ENCODE peak calls at places on chromosome 13, in nine cellular contexts. One of them, this sample, is unnamed. For H3K4me1, the result is how much of the 10 kb centered on the place peaks cover.

GRCh38 chr13:105997436-105998232 is 537.8 kb downstream of the EFNB2 start:
- DNase-seq in CD4-positive, CD25-positive, alpha-beta regulatory T cell: no peak
- DNase-seq in ascending aorta: no peak
- DNase-seq in body of pancreas: no peak
- DNase-seq in cardiac muscle cell: no peak
- DNase-seq in CD8-positive, alpha-beta T cell: no peak
- DNase-seq in stomach: no peak
- DNase-seq in PC-9: no peak
- DNase-seq in thyroid gland: no peak
- DNase-seq in this sample: no peak

GRCh38 chr13:69751259-69751658 is 356.4 kb upstream of the ATXN8OS start:
- DNase-seq in CD4-positive, CD25-positive, alpha-beta regulatory T cell: no peak
- DNase-seq in ascending aorta: no peak
- DNase-seq in body of pancreas: no peak
- DNase-seq in cardiac muscle cell: no peak
- DNase-seq in CD8-positive, alpha-beta T cell: no peak
- DNase-seq in stomach: no peak
- DNase-seq in PC-9: no peak
- DNase-seq in thyroid gland: no peak
- DNase-seq in this sample: no peak

GRCh38 chr13:75635101-75635620 is 969 bp upstream of the LMO7 start:
- DNase-seq in CD4-positive, CD25-positive, alpha-beta regulatory T cell: peak
- DNase-seq in ascending aorta: no peak
- DNase-seq in body of pancreas: no peak
- DNase-seq in cardiac muscle cell: no peak
- DNase-seq in CD8-positive, alpha-beta T cell: no peak
- DNase-seq in stomach: no peak
- DNase-seq in PC-9: no peak
- DNase-seq in thyroid gland: peak
- DNase-seq in this sample: no peak

GRCh38 chr13:110415669-110416068 is 108.6 kb downstream of the COL4A2 start:
- DNase-seq in CD4-positive, CD25-positive, alpha-beta regulatory T cell: no peak
- DNase-seq in ascending aorta: no peak
- DNase-seq in body of pancreas: no peak
- DNase-seq in cardiac muscle cell: no peak
- DNase-seq in CD8-positive, alpha-beta T cell: no peak
- DNase-seq in stomach: no peak
- DNase-seq in PC-9: peak
- DNase-seq in thyroid gland: no peak
- DNase-seq in this sample: peak

GRCh38 chr13:110715395-110716234 is 2.1 kb downstream of the ING1 start:
- DNase-seq in CD4-positive, CD25-positive, alpha-beta regulatory T cell: peak
- DNase-seq in ascending aorta: peak
- DNase-seq in body of pancreas: peak
- DNase-seq in cardiac muscle cell: peak
- DNase-seq in CD8-positive, alpha-beta T cell: peak
- DNase-seq in stomach: peak
- DNase-seq in PC-9: peak
- DNase-seq in thyroid gland: peak
- DNase-seq in this sample: peak

GRCh38 chr13:109779876-109780516 is 6.4 kb downstream of the IRS2 start:
- DNase-seq in CD4-positive, CD25-positive, alpha-beta regulatory T cell: no peak
- DNase-seq in ascending aorta: no peak
- DNase-seq in body of pancreas: no peak
- DNase-seq in cardiac muscle cell: no peak
- DNase-seq in CD8-positive, alpha-beta T cell: no peak
- DNase-seq in stomach: no peak
- DNase-seq in PC-9: no peak
- DNase-seq in thyroid gland: no peak
- DNase-seq in this sample: no peak

GRCh38 chr13:68551701-68552522 is 1321.8 kb upstream of the PCDH9 start:
- DNase-seq in CD4-positive, CD25-positive, alpha-beta regulatory T cell: no peak
- DNase-seq in ascending aorta: no peak
- DNase-seq in body of pancreas: no peak
- DNase-seq in cardiac muscle cell: no peak
- DNase-seq in CD8-positive, alpha-beta T cell: no peak
- DNase-seq in stomach: no peak
- DNase-seq in PC-9: no peak
- DNase-seq in thyroid gland: no peak
- DNase-seq in this sample: no peak

GRCh38 chr13:75687145-75687763 is 51.1 kb downstream of the LMO7 start:
- DNase-seq in CD4-positive, CD25-positive, alpha-beta regulatory T cell: peak
- DNase-seq in ascending aorta: no peak
- DNase-seq in body of pancreas: no peak
- DNase-seq in cardiac muscle cell: peak
- DNase-seq in CD8-positive, alpha-beta T cell: no peak
- DNase-seq in stomach: no peak
- DNase-seq in PC-9: peak
- DNase-seq in thyroid gland: no peak
- DNase-seq in this sample: no peak

GRCh38 chr13:52450793-52451116 is 321 bp upstream of the VPS36 start:
- DNase-seq in CD4-positive, CD25-positive, alpha-beta regulatory T cell: no peak
- DNase-seq in ascending aorta: no peak
- DNase-seq in body of pancreas: no peak
- DNase-seq in cardiac muscle cell: no peak
- DNase-seq in CD8-positive, alpha-beta T cell: no peak
- DNase-seq in stomach: no peak
- DNase-seq in PC-9: no peak
- DNase-seq in thyroid gland: no peak
- DNase-seq in this sample: no peak

GRCh38 chr13:52450012-52450792 is at the start of gene VPS36:
- DNase-seq in CD4-positive, CD25-positive, alpha-beta regulatory T cell: peak
- DNase-seq in ascending aorta: peak
- DNase-seq in body of pancreas: peak
- DNase-seq in cardiac muscle cell: peak
- DNase-seq in CD8-positive, alpha-beta T cell: peak
- DNase-seq in stomach: peak
- DNase-seq in PC-9: peak
- DNase-seq in thyroid gland: peak
- DNase-seq in this sample: peak

GRCh38 chr13:52454825-52455676 is at the start of gene CKAP2:
- DNase-seq in CD4-positive, CD25-positive, alpha-beta regulatory T cell: peak
- DNase-seq in ascending aorta: peak
- DNase-seq in body of pancreas: peak
- DNase-seq in cardiac muscle cell: peak
- DNase-seq in CD8-positive, alpha-beta T cell: peak
- DNase-seq in stomach: peak
- DNase-seq in PC-9: peak
- DNase-seq in thyroid gland: peak
- DNase-seq in this sample: peak

GRCh38 chr13:52454459-52454824 is 836 bp upstream of the CKAP2 start:
- DNase-seq in CD4-positive, CD25-positive, alpha-beta regulatory T cell: peak
- DNase-seq in ascending aorta: no peak
- DNase-seq in body of pancreas: no peak
- DNase-seq in cardiac muscle cell: peak
- DNase-seq in CD8-positive, alpha-beta T cell: no peak
- DNase-seq in stomach: no peak
- DNase-seq in PC-9: no peak
- DNase-seq in thyroid gland: no peak
- DNase-seq in this sample: peak

DNA sequence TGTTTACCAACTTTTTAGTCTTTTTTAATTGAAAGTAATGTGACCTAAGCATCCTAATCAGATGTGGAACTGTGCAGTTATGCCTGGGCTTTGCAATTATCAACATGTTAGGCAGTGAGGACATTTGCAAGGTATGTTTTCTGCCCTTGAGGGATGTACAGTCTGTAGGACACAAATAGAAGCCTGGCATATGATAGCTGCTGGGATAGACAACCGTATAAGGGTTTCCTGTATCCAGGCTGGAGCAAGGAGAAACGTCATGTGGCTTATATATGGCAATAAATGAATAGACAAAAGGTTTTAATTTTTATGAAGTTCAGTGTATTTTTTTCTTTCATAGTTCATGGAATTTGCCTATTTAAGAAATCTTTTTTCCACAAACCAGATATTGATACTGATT is 2.0 kb upstream of the VPS36 start:
- DNase-seq in CD4-positive, CD25-positive, alpha-beta regulatory T cell: no peak
- DNase-seq in ascending aorta: no peak
- DNase-seq in body of pancreas: no peak
- DNase-seq in cardiac muscle cell: no peak
- DNase-seq in CD8-positive, alpha-beta T cell: no peak
- DNase-seq in stomach: no peak
- DNase-seq in PC-9: no peak
- DNase-seq in thyroid gland: no peak
- DNase-seq in this sample: no peak
- H3K4me1 ChIP-seq in CD4-positive, CD25-positive, alpha-beta regulatory T cell: half or more
- H3K4me1 ChIP-seq in ascending aorta: under half
- H3K4me1 ChIP-seq in body of pancreas: under half
- H3K4me1 ChIP-seq in cardiac muscle cell: under half
- H3K4me1 ChIP-seq in CD8-positive, alpha-beta T cell: under half
- H3K4me1 ChIP-seq in stomach: under half
- H3K4me1 ChIP-seq in PC-9: under half
- H3K4me1 ChIP-seq in thyroid gland: under half
- H3K4me1 ChIP-seq in this sample: under half

DNA sequence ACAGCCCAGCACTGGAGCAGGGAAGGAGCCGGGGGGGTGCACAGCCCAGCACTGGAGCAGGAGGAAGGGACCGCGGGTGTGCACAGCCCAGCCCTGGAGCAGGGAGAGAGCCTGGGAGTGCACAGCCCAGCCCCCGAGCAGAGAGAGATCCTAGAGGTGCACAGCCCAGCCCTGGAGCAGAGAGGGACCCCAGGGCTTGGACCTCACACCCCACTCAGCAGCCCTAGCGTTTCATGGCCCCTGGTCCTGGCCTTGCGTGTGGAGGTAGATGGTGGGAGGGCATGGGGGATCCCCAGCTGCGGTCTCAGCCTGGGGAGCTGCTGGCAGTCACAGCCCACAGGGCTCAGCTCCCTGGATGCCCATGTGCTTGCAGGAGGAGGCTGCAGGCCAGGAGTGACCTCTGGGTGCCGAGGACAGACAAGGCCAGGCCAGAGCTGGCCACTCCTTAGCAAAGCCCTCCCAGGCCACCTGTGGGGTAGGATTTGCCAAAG is 25.1 kb downstream of the GAS6 start:
- DNase-seq in CD4-positive, CD25-positive, alpha-beta regulatory T cell: no peak
- DNase-seq in ascending aorta: no peak
- DNase-seq in body of pancreas: no peak
- DNase-seq in cardiac muscle cell: no peak
- DNase-seq in CD8-positive, alpha-beta T cell: no peak
- DNase-seq in stomach: no peak
- DNase-seq in PC-9: no peak
- DNase-seq in thyroid gland: no peak
- DNase-seq in this sample: no peak
- H3K4me3 ChIP-seq in CD4-positive, CD25-positive, alpha-beta regulatory T cell: no peak
- H3K4me3 ChIP-seq in ascending aorta: no peak
- H3K4me3 ChIP-seq in body of pancreas: no peak
- H3K4me3 ChIP-seq in cardiac muscle cell: no peak
- H3K4me3 ChIP-seq in CD8-positive, alpha-beta T cell: no peak
- H3K4me3 ChIP-seq in stomach: peak
- H3K4me3 ChIP-seq in PC-9: no peak
- H3K4me3 ChIP-seq in thyroid gland: no peak
- H3K4me3 ChIP-seq in this sample: no peak

DNA sequence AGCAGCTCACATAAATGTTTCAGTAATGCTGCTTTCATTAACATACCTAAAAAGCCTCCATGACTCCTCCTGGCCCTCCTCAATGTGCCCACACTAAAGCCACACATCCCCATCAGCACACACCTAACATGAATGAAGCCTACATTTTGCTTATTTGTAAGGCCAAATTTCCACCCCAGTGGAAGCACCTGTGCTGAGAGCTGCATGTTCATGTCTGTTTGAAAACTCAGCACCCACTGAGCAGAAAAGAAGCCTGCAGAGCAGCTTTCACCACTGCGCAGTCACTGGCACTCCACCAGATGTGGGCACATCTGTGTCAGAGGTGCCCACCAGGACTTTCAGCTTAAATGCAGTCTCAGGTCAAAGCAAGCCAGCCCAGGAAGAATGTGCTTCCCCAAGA is 93.5 kb downstream of the FOXO1 start:
- DNase-seq in CD4-positive, CD25-positive, alpha-beta regulatory T cell: no peak
- DNase-seq in ascending aorta: no peak
- DNase-seq in body of pancreas: no peak
- DNase-seq in cardiac muscle cell: no peak
- DNase-seq in CD8-positive, alpha-beta T cell: no peak
- DNase-seq in stomach: no peak
- DNase-seq in PC-9: no peak
- DNase-seq in thyroid gland: no peak
- DNase-seq in this sample: no peak
- H3K4me1 ChIP-seq in CD4-positive, CD25-positive, alpha-beta regulatory T cell: half or more
- H3K4me1 ChIP-seq in ascending aorta: under half
- H3K4me1 ChIP-seq in body of pancreas: under half
- H3K4me1 ChIP-seq in cardiac muscle cell: under half
- H3K4me1 ChIP-seq in CD8-positive, alpha-beta T cell: half or more
- H3K4me1 ChIP-seq in stomach: half or more
- H3K4me1 ChIP-seq in PC-9: under half
- H3K4me1 ChIP-seq in thyroid gland: half or more
- H3K4me1 ChIP-seq in this sample: under half

GRCh38 chr13:27953671-27954405 is 15.3 kb downstream of the CDX2 start:
- DNase-seq in CD4-positive, CD25-positive, alpha-beta regulatory T cell: peak
- DNase-seq in ascending aorta: peak
- DNase-seq in body of pancreas: peak
- DNase-seq in cardiac muscle cell: peak
- DNase-seq in CD8-positive, alpha-beta T cell: peak
- DNase-seq in stomach: peak
- DNase-seq in PC-9: no peak
- DNase-seq in thyroid gland: peak
- DNase-seq in this sample: peak

GRCh38 chr13:27955192-27955591 is 13.9 kb downstream of the CDX2 start:
- DNase-seq in CD4-positive, CD25-positive, alpha-beta regulatory T cell: no peak
- DNase-seq in ascending aorta: no peak
- DNase-seq in body of pancreas: no peak
- DNase-seq in cardiac muscle cell: no peak
- DNase-seq in CD8-positive, alpha-beta T cell: no peak
- DNase-seq in stomach: no peak
- DNase-seq in PC-9: no peak
- DNase-seq in thyroid gland: no peak
- DNase-seq in this sample: no peak

GRCh38 chr13:27952931-27953670 is 16.0 kb downstream of the CDX2 start:
- DNase-seq in CD4-positive, CD25-positive, alpha-beta regulatory T cell: no peak
- DNase-seq in ascending aorta: no peak
- DNase-seq in body of pancreas: peak
- DNase-seq in cardiac muscle cell: no peak
- DNase-seq in CD8-positive, alpha-beta T cell: no peak
- DNase-seq in stomach: peak
- DNase-seq in PC-9: no peak
- DNase-seq in thyroid gland: no peak
- DNase-seq in this sample: peak

GRCh38 chr13:27956576-27957300 is 12.4 kb downstream of the CDX2 start:
- DNase-seq in CD4-positive, CD25-positive, alpha-beta regulatory T cell: no peak
- DNase-seq in ascending aorta: no peak
- DNase-seq in body of pancreas: no peak
- DNase-seq in cardiac muscle cell: no peak
- DNase-seq in CD8-positive, alpha-beta T cell: no peak
- DNase-seq in stomach: no peak
- DNase-seq in PC-9: peak
- DNase-seq in thyroid gland: no peak
- DNase-seq in this sample: no peak

DNA sequence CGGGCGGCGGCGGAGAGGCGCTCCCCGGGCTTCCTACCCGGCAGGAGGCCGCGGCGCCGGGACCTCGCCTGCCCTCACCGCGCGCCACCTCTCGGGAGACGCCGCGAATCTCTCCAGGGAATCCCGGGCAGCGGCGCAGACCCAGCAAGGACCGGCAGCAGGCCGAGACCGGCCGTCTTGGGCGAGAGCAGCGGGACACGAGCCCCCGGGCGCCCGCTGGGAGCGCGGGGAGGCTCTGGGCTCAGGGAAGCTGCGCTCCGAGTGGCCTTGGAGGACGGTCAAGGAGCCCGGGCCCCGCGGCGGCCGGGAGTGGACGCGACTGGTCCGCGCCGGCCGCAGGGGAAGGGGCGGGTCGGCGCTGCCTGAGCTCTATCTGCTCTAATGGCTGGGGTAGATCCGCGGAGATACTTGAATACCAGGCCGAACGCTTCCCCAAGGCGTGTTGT is 14.7 kb downstream of the CDX2 start:
- DNase-seq in CD4-positive, CD25-positive, alpha-beta regulatory T cell: no peak
- DNase-seq in ascending aorta: no peak
- DNase-seq in body of pancreas: peak
- DNase-seq in cardiac muscle cell: no peak
- DNase-seq in CD8-positive, alpha-beta T cell: no peak
- DNase-seq in stomach: peak
- DNase-seq in PC-9: no peak
- DNase-seq in thyroid gland: peak
- DNase-seq in this sample: peak
- H3K4me3 ChIP-seq in CD4-positive, CD25-positive, alpha-beta regulatory T cell: no peak
- H3K4me3 ChIP-seq in ascending aorta: peak
- H3K4me3 ChIP-seq in body of pancreas: no peak
- H3K4me3 ChIP-seq in cardiac muscle cell: peak
- H3K4me3 ChIP-seq in CD8-positive, alpha-beta T cell: peak
- H3K4me3 ChIP-seq in stomach: peak
- H3K4me3 ChIP-seq in PC-9: no peak
- H3K4me3 ChIP-seq in thyroid gland: no peak
- H3K4me3 ChIP-seq in this sample: no peak